ENCODE peak calls at places on chromosome 19, in eight cellular contexts. Y is fibroblast of pulmonary artery, S is MM.1S, I is cardiac fibroblast, K is fibroblast of lung, G is foreskin fibroblast, E is cardiac muscle cell, Q is right atrium auricular region. U is an unnamed sample.

GRCh38 chr19:52070496-52070895 is 21.9 kb upstream of the ZNF432 start:
- DNase-seq in Y (peak; percentile 60), S (no peak), I (peak; percentile 91), K (peak; percentile 48), G (no peak), E (peak; percentile 74), Q (no peak), U (peak; percentile 70)

GRCh38 chr19:1646149-1646930 is 6.1 kb downstream of the TCF3 start:
- DNase-seq in Y (no peak), S (no peak), I (no peak), K (no peak), G (no peak), E (no peak), Q (no peak), U (no peak)

GRCh38 chr19:7544626-7545025 is 9.1 kb downstream of the PNPLA6 start:
- DNase-seq in Y (no peak), S (no peak), I (no peak), K (no peak), G (no peak), E (no peak), Q (no peak), U (no peak)

GRCh38 chr19:8638078-8638619 is 7.7 kb downstream of the NFILZ start:
- DNase-seq in Y (peak; percentile 36), S (no peak), I (peak; percentile 37), K (no peak), G (no peak), E (peak; percentile 62), Q (no peak), U (no peak)

GRCh38 chr19:29006057-29006735 is 206.8 kb downstream of the UQCRFS1 start:
- DNase-seq in Y (peak; percentile 4), S (no peak), I (peak; percentile 24), K (no peak), G (no peak), E (peak; percentile 5), Q (no peak), U (peak; percentile 42)

GRCh38 chr19:31149306-31149975 is 199.8 kb downstream of the TSHZ3 start:
- DNase-seq in Y (no peak), S (no peak), I (no peak), K (no peak), G (no peak), E (no peak), Q (no peak), U (no peak)

GRCh38 chr19:39297931-39298634 is 1.9 kb downstream of the IFNL1 start:
- DNase-seq in Y (no peak), S (no peak), I (no peak), K (no peak), G (no peak), E (no peak), Q (no peak), U (no peak)

GRCh38 chr19:51196181-51196580 is 28.7 kb upstream of the CD33 start:
- DNase-seq in Y (no peak), S (no peak), I (no peak), K (no peak), G (no peak), E (no peak), Q (no peak), U (no peak)

GRCh38 chr19:13689050-13689449 is 75.3 kb upstream of the MRI1 start:
- DNase-seq in Y (peak; percentile 29), S (no peak), I (peak; percentile 53), K (peak; percentile 23), G (peak; percentile 4), E (peak; percentile 41), Q (no peak), U (peak; percentile 40)

GRCh38 chr19:47601180-47601904 is 7.6 kb upstream of the BICRA start:
- DNase-seq in Y (no peak), S (no peak), I (no peak), K (no peak), G (no peak), E (no peak), Q (no peak), U (no peak)
- H3K4me3 ChIP-seq in Y (peak overlapping the region; percentile 57), S (peak overlapping the region; percentile 68), I (peak overlapping the region; percentile 55), K (peak overlapping the region; percentile 68), G (peak overlapping the region; percentile 63), E (peak overlapping the region; percentile 63), Q (peak overlapping the region; percentile 65), U (peak overlapping the region; percentile 67)

GRCh38 chr19:35618857-35619256 is 6.3 kb downstream of the HAUS5 start:
- DNase-seq in Y (no peak), S (no peak), I (no peak), K (no peak), G (no peak), E (no peak), Q (no peak), U (no peak)
- TF ChIP-seq CTCF in Y (no peak), S (no peak), I (no peak), K (peak; percentile 1), G (no peak), E (no peak), Q (no peak), U (no peak)

GRCh38 chr19:35133826-35134225 is 1.0 kb downstream of the LGI4 start:
- DNase-seq in Y (no peak), S (no peak), I (no peak), K (no peak), G (no peak), E (no peak), Q (no peak), U (no peak)
- H3K4me3 ChIP-seq in Y (no peak overlapping the region), S (no peak overlapping the region), I (no peak overlapping the region), K (no peak overlapping the region), G (no peak overlapping the region), E (no peak overlapping the region), Q (peak overlapping the region; percentile 50), U (no peak overlapping the region)

GRCh38 chr19:17206736-17207581 is 8.2 kb upstream of the USE1 start:
- DNase-seq in Y (no peak), S (no peak), I (no peak), K (no peak), G (no peak), E (no peak), Q (no peak), U (no peak)
- TF ChIP-seq CTCF in Y (no peak), S (no peak), I (no peak), K (no peak), G (no peak), E (no peak), Q (no peak), U (no peak)

GRCh38 chr19:35329323-35329722 is 336 bp downstream of the CD22 start:
- DNase-seq in Y (no peak), S (no peak), I (no peak), K (no peak), G (no peak), E (no peak), Q (no peak), U (no peak)
- H3K4me3 ChIP-seq in Y (no peak overlapping the region), S (no peak overlapping the region), I (no peak overlapping the region), K (no peak overlapping the region), G (no peak overlapping the region), E (no peak overlapping the region), Q (no peak overlapping the region), U (no peak overlapping the region)

DNA sequence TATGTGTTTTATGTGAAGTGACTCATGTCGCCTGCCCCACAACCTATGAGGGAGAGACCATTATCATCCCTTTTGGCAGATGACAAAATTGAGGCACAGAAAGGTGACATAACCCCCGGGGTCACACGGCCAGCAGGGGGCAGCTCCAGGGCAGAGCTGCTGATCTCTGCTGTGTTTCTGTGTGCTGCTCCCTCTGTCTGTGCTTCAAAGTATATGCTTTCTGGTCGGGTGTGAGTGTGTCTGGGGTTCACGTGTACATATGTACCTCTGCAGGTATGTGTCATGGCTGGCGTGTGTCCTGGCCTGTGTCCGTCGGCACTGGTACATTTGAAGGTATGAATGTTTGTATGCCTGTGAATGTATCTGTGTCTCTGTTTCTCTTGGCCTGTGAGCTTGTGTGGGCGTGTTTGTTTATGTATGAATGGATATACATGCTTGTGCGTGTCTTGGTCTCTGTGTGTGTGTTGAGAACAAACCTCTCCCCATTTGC is 7.1 kb downstream of the LIPE start:
- DNase-seq in Y (peak; percentile 52), S (peak; percentile 87), I (peak; percentile 63), K (peak; percentile 53), G (peak; percentile 47), E (peak; percentile 51), Q (no peak), U (peak; percentile 58)
- TF ChIP-seq CTCF in Y (peak; percentile 63), S (peak; percentile 98), I (peak; percentile 75), K (peak; percentile 72), G (peak; percentile 68), E (peak; percentile 75), Q (no peak), U (peak; percentile 74)

DNA sequence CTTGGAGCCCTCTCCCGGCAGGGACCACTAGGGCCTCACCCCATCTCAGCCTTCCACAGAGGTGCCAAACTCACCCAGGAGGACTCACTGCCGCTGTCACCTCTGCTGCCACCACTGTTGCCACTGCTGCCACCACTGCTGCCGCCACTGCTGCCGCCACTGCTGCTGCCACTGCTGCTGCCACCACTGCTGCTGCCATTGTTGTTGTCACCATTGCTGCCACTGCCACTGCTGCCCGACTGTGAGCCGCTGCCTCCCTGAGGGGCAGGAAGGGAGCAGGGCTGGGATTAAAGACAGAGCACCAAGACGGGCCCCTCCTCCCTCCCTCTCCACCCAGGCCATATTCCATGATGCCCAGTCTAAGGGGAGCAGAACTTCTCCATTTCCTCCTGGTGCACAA is 2.1 kb downstream of the DMKN start:
- DNase-seq in Y (no peak), S (no peak), I (no peak), K (no peak), G (no peak), E (no peak), Q (no peak), U (no peak)
- H3K4me3 ChIP-seq in Y (no peak overlapping the region), S (no peak overlapping the region), I (no peak overlapping the region), K (no peak overlapping the region), G (no peak overlapping the region), E (no peak overlapping the region), Q (no peak overlapping the region), U (no peak overlapping the region)

DNA sequence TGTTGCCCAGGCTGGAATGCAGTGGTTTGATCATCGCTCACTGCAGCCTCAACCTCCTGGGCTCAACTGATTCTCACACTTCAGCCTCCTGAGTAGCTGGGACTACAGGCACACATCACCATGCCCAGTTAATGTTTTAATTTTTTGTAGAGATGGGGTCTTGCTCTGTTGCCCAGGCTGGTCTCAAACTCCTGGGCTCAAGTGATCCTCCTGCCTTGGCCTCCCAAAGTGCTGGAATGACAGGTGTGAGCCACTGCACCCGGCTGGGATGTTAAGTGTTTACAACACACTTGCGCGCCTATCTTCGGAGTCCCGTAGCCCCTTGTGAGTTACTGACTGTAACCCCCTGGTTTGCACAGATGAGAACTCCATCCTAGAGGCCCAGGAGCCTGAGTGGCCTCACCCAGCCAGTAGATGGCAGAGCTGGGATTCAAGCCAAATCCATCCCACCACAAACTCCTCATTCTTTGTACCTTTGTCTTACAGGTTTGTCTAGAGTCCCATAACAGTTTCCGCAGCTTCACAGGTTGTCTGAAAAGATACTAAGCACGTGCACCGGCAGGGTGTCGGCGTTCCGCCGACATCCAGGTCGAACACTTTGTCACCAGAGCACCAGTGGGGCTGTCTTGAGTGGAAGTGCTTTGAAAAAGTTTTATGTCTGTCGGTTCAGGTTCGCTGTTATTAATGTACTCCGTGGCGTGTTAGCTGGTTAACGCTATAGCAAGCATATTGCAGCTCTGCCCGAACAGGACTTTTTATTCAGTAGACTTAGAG is 14.7 kb downstream of the MAG start:
- DNase-seq in Y (no peak), S (no peak), I (no peak), K (no peak), G (no peak), E (no peak), Q (no peak), U (no peak)
- TF ChIP-seq CTCF in Y (peak; percentile 26), S (peak; percentile 31), I (no peak), K (peak; percentile 20), G (no peak), E (peak; percentile 15), Q (no peak), U (no peak)